ENCODE peak calls at places on chromosome 6, in seven cellular contexts. I, Q, G, S, Y, B and L are unnamed samples.

GRCh38 chr6:6366778-6367177 is 46.3 kb upstream of the F13A1 start:
- DNase-seq in I (no peak), Q (no peak), G (no peak), S (peak; percentile 44), Y (no peak), B (no peak), L (no peak)

GRCh38 chr6:35911871-35912653 is 8.8 kb downstream of the SRPK1 start:
- DNase-seq in I (peak; percentile 41), Q (no peak), G (no peak), S (no peak), Y (no peak), B (no peak), L (peak; percentile 56)

GRCh38 chr6:131062245-131063027 is 609 bp downstream of the EPB41L2 start:
- DNase-seq in I (no peak), Q (peak; percentile 51), G (peak; percentile 13), S (peak; percentile 82), Y (peak; percentile 78), B (peak; percentile 7), L (no peak)

GRCh38 chr6:36848658-36849441 is 9.6 kb upstream of the CPNE5 start:
- DNase-seq in I (peak; percentile 20), Q (peak; percentile 80), G (peak; percentile 79), S (peak; percentile 82), Y (peak; percentile 86), B (no peak), L (no peak)

GRCh38 chr6:73525546-73526330 is 4.9 kb upstream of the EEF1A1 start:
- DNase-seq in I (no peak), Q (no peak), G (no peak), S (no peak), Y (no peak), B (no peak), L (no peak)

GRCh38 chr6:34601706-34602105 is 45.6 kb upstream of the SPDEF start:
- DNase-seq in I (no peak), Q (no peak), G (no peak), S (no peak), Y (peak; percentile 67), B (no peak), L (no peak)

GRCh38 chr6:30720738-30721197 is 616 bp downstream of the TUBB start:
- DNase-seq in I (peak; percentile 42), Q (peak; percentile 86), G (peak; percentile 85), S (peak; percentile 89), Y (peak; percentile 88), B (peak; percentile 80), L (peak; percentile 45)

GRCh38 chr6:139882977-139883728 is 508.7 kb upstream of the CITED2 start:
- DNase-seq in I (peak; percentile 42), Q (no peak), G (no peak), S (no peak), Y (no peak), B (peak; percentile 46), L (peak; percentile 26)

GRCh38 chr6:107638493-107638892 is 148.6 kb downstream of the SOBP start:
- DNase-seq in I (no peak), Q (no peak), G (no peak), S (no peak), Y (no peak), B (no peak), L (no peak)

GRCh38 chr6:5246141-5246869 is 14.4 kb downstream of the LYRM4 start:
- DNase-seq in I (no peak), Q (no peak), G (no peak), S (no peak), Y (no peak), B (no peak), L (no peak)

GRCh38 chr6:81767163-81768000 is 14.9 kb upstream of the TENT5A start:
- DNase-seq in I (peak; percentile 46), Q (peak; percentile 44), G (no peak), S (peak; percentile 19), Y (no peak), B (no peak), L (peak; percentile 87)

GRCh38 chr6:34919651-34920050 is 30.6 kb downstream of the ANKS1A start:
- DNase-seq in I (peak; percentile 76), Q (no peak), G (no peak), S (no peak), Y (no peak), B (no peak), L (peak; percentile 58)

GRCh38 chr6:5937936-5938706 is 68.6 kb downstream of the NRN1 start:
- DNase-seq in I (no peak), Q (no peak), G (no peak), S (no peak), Y (no peak), B (no peak), L (no peak)

GRCh38 chr6:13428528-13429405 is 58.6 kb downstream of the GFOD1 start:
- DNase-seq in I (no peak), Q (no peak), G (no peak), S (no peak), Y (no peak), B (no peak), L (no peak)
- H3K4me3 ChIP-seq in I (no peak overlapping the region), Q (no peak overlapping the region), G (no peak overlapping the region), S (no peak overlapping the region), Y (no peak overlapping the region), B (peak overlapping the region; percentile 10), L (no peak overlapping the region)

GRCh38 chr6:143953922-143954321 is 54.1 kb downstream of the PLAGL1 start:
- DNase-seq in I (no peak), Q (no peak), G (no peak), S (no peak), Y (no peak), B (no peak), L (no peak)

GRCh38 chr6:143955971-143956370 is 52.1 kb downstream of the PLAGL1 start:
- DNase-seq in I (no peak), Q (no peak), G (no peak), S (no peak), Y (no peak), B (no peak), L (peak; percentile 5)

GRCh38 chr6:143959865-143960264 is 48.2 kb downstream of the PLAGL1 start:
- DNase-seq in I (no peak), Q (no peak), G (no peak), S (no peak), Y (no peak), B (no peak), L (no peak)

GRCh38 chr6:143958839-143959399 is 49.1 kb downstream of the PLAGL1 start:
- DNase-seq in I (no peak), Q (no peak), G (no peak), S (peak; percentile 54), Y (no peak), B (no peak), L (no peak)

GRCh38 chr6:143957679-143958274 is 50.3 kb downstream of the PLAGL1 start:
- DNase-seq in I (no peak), Q (no peak), G (no peak), S (no peak), Y (no peak), B (no peak), L (no peak)
- H3K4me3 ChIP-seq in I (no peak overlapping the region), Q (no peak overlapping the region), G (no peak overlapping the region), S (no peak overlapping the region), Y (no peak overlapping the region), B (no peak overlapping the region), L (no peak overlapping the region)

GRCh38 chr6:19805146-19805515 is 32.0 kb upstream of the ID4 start:
- DNase-seq in I (no peak), Q (no peak), G (no peak), S (no peak), Y (no peak), B (no peak), L (peak; percentile 4)
- H3K4me3 ChIP-seq in I (peak overlapping the region; percentile 54), Q (peak overlapping the region; percentile 60), G (peak overlapping the region; percentile 52), S (peak overlapping the region; percentile 33), Y (peak overlapping the region; percentile 57), B (peak overlapping the region; percentile 65), L (peak overlapping the region; percentile 43)

GRCh38 chr6:21885532-21886089 is 292.1 kb downstream of the SOX4 start:
- DNase-seq in I (peak; percentile 84), Q (no peak), G (peak; percentile 52), S (no peak), Y (peak; percentile 81), B (no peak), L (peak; percentile 88)
- H3K4me3 ChIP-seq in I (no peak overlapping the region), Q (no peak overlapping the region), G (no peak overlapping the region), S (no peak overlapping the region), Y (no peak overlapping the region), B (no peak overlapping the region), L (no peak overlapping the region)